ENCODE peak calls at places on chromosomes 13 and 19, in eight cellular contexts. J, L, Z, C, N, D, P and U are unnamed samples.

GRCh38 chr19:42323852-42324654 is 1.4 kb upstream of the MEGF8 start:
- DNase-seq in D (peak; percentile 42), J (peak; percentile 68), L (peak; percentile 30), P (peak; percentile 37), Z (no peak), N (no peak), C (no peak), U (no peak)

GRCh38 chr13:103547914-103548313 is 481.7 kb upstream of the SLC10A2 start:
- DNase-seq in J (no peak), L (no peak), N (no peak), C (no peak), Z (no peak), D (no peak), P (no peak), U (no peak)

GRCh38 chr19:48746738-48747575 is at the start of gene IZUMO1:
- DNase-seq in P (peak; percentile 95), L (peak; percentile 50), N (peak; percentile 97), C (peak; percentile 90), J (peak; percentile 85), D (peak; percentile 75), Z (peak; percentile 61), U (peak; percentile 14)

GRCh38 chr13:68481130-68481529 is 1251.0 kb upstream of the PCDH9 start:
- DNase-seq in J (no peak), D (no peak), C (no peak), L (no peak), N (no peak), Z (no peak), P (no peak), U (no peak)

GRCh38 chr13:42977219-42977659 is 14.8 kb downstream of the EPSTI1 start:
- DNase-seq in D (no peak), C (no peak), J (no peak), L (no peak), P (no peak), N (no peak), Z (no peak), U (no peak)

GRCh38 chr19:12364391-12365093 is 941 bp downstream of the ZNF442 start:
- DNase-seq in L (peak; percentile 4), N (peak; percentile 26), P (peak; percentile 4), D (peak; percentile 37), J (no peak), C (peak; percentile 4), Z (no peak), U (no peak)

GRCh38 chr13:24220086-24220703 is 59.7 kb downstream of the SPATA13 start:
- DNase-seq in D (no peak), Z (peak; percentile 61), L (peak; percentile 67), C (peak; percentile 88), N (peak; percentile 86), J (no peak), P (peak; percentile 88), U (peak; percentile 39)

GRCh38 chr13:74210693-74211393 is 76.6 kb upstream of the KLF12 start:
- DNase-seq in D (no peak), N (peak; percentile 93), P (peak; percentile 53), C (peak; percentile 98), L (no peak), Z (peak; percentile 68), J (no peak), U (no peak)

GRCh38 chr19:54337858-54338230 is 1.1 kb downstream of the LILRA4 start:
- DNase-seq in D (no peak), P (no peak), Z (no peak), C (no peak), N (no peak), J (no peak), L (no peak), U (no peak)

GRCh38 chr13:108425056-108425455 is 155.5 kb downstream of the TNFSF13B start:
- DNase-seq in L (no peak), C (no peak), N (no peak), D (no peak), J (no peak), P (no peak), Z (no peak), U (no peak)

GRCh38 chr13:112693831-112694497 is 4.1 kb downstream of the ATP11A start:
- DNase-seq in C (peak; percentile 90), Z (peak; percentile 25), L (no peak), J (no peak), D (peak; percentile 20), P (no peak), N (peak; percentile 52), U (no peak)

GRCh38 chr19:4328243-4328990 is 10.2 kb downstream of the STAP2 start:
- DNase-seq in Z (peak; percentile 96), L (peak; percentile 91), D (peak; percentile 100), N (peak; percentile 91), C (peak; percentile 74), J (peak; percentile 98), P (peak; percentile 95), U (peak; percentile 89)

GRCh38 chr13:42574011-42574410 is at the start of gene TNFSF11:
- DNase-seq in D (no peak), Z (no peak), J (no peak), C (no peak), N (no peak), P (no peak), L (no peak), U (no peak)

GRCh38 chr13:105363747-105364177 is 1171.7 kb downstream of the EFNB2 start:
- DNase-seq in D (no peak), L (no peak), J (no peak), C (no peak), Z (no peak), N (no peak), P (peak; percentile 96), U (no peak)

GRCh38 chr13:111177081-111177711 is 62.1 kb downstream of the ARHGEF7 start:
- DNase-seq in J (peak; percentile 77), Z (peak; percentile 46), L (peak; percentile 80), N (peak; percentile 23), D (no peak), P (peak; percentile 25), C (peak; percentile 68), U (peak; percentile 49)

GRCh38 chr19:388691-389090 is 20.3 kb downstream of the C2CD4C start:
- DNase-seq in P (no peak), C (no peak), D (no peak), Z (no peak), J (no peak), N (no peak), L (no peak), U (no peak)

GRCh38 chr13:33509642-33510229 is 224.2 kb upstream of the STARD13 start:
- DNase-seq in L (no peak), J (peak; percentile 33), D (no peak), P (no peak), C (no peak), Z (peak; percentile 41), N (peak; percentile 43), U (no peak)

GRCh38 chr13:48000559-48001126 is 430 bp downstream of the SUCLA2 start:
- DNase-seq in P (no peak), C (peak; percentile 2), J (no peak), Z (peak; percentile 27), L (no peak), D (no peak), N (no peak), U (no peak)

GRCh38 chr19:50384685-50385535 is 763 bp downstream of the POLD1 start:
- DNase-seq in N (peak; percentile 22), C (peak; percentile 16), P (no peak), J (no peak), L (no peak), D (peak; percentile 19), Z (no peak), U (no peak)

GRCh38 chr19:47035495-47036232 is 12.8 kb downstream of the TMEM160 start:
- DNase-seq in J (peak; percentile 92), P (peak; percentile 92), Z (peak; percentile 93), D (peak; percentile 94), N (peak; percentile 76), L (peak; percentile 98), C (peak; percentile 73), U (peak; percentile 92)
- H3K36me3 ChIP-seq in J (no peaks in the 10 kb centered on the region), P (no peaks in the 10 kb centered on the region), Z (no peaks in the 10 kb centered on the region), D (no peaks in the 10 kb centered on the region), N (peaks cover 11% of the 10 kb centered on the region), L (no peaks in the 10 kb centered on the region), C (no peaks in the 10 kb centered on the region), U (no peaks in the 10 kb centered on the region)

DNA sequence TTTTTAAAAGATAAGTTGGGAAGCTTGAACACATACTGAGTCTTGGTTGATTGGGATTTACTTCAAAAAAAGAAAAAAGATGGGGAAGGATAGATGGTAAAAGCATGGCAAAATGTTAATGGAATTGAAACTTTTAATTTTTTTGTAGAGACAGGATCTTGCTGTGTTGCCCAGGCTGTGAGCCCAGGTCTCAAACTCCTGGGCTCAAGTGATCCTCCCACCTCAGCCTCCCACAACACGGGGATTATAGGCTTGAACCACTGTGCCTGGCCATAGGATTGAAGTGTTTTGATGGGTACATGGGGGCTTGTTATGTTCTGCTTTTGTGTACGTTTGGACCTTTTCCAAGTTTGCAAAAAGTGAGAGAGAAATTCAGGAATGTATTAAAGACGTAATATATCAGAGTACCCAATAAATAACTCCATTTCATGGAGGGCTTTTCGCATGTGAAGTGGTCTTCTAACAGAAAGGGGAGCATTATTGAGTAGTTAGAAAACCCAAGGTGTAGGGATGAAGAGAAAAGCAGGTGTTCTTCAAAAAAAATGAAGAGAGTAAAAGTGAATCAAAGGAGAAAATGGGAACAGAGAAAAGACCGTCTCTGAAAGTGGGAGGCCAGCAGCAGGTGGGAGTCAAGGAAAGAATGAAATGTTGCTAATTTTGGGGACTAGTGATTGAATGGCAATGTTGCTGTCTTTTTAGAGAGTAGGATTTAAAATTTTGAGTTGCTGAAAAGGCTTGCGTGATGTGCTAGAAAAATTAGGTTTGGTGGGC is 55.2 kb downstream of the GARRE1 start:
- DNase-seq in L (no peak), P (no peak), J (no peak), Z (no peak), D (no peak), N (no peak), C (no peak), U (no peak)
- H3K27ac ChIP-seq in L (peak overlapping the region; percentile 50), P (peak overlapping the region; percentile 59), J (no peak overlapping the region), Z (no peak overlapping the region), D (no peak overlapping the region), N (no peak overlapping the region), C (no peak overlapping the region), U (no peak overlapping the region)

DNA sequence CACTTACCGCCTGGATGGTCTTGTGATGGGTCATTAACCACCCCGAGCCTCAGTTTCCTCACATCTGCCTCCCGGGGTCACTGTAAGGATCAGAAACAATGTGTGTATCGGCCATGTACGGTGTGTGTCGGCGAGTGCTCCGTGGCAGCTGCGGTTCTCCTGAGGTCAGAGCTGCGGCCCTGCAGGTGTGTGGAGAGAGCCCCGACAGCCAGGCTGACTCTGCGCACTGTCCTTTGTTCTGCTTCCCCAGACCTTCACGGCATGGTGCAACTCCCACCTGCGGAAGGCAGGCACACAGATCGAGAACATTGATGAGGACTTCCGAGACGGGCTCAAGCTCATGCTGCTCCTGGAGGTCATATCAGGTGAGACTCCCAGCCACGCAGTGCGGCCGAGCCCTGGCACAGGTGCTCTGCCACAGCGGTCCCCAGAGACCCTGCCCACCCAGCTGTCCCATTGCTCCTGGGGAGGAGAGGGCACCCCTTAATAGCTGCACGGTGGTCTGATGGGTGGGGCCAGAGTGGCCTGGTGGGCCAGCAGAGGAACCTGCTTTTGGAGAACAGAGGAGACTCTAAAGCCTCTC is 43.8 kb downstream of the CAPN12 start:
- DNase-seq in N (no peak), C (no peak), P (no peak), Z (no peak), L (no peak), J (no peak), D (no peak), U (no peak)
- H3K36me3 ChIP-seq in N (peaks cover 95% of the 10 kb centered on the region), C (peaks cover 65% of the 10 kb centered on the region), P (peaks cover 24% of the 10 kb centered on the region), Z (peaks cover 73% of the 10 kb centered on the region), L (peaks cover 46% of the 10 kb centered on the region), J (peaks cover 40% of the 10 kb centered on the region), D (no peaks in the 10 kb centered on the region), U (peaks cover 17% of the 10 kb centered on the region)

DNA sequence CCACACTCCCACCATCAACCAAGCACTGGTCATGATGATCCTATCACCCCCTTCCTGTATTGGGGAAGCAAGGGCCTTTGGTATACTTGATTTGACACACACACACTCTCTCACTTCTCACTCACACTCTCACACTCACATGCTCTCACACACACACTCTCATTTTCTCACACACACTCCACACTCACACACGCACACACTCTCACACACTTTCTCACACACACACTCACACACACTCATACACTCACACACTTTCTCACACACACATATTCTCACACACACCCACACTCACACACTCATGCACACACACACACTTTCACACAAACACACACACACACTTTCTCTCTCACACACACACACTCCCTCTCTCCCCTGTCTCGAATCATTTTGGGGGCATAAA is 8.6 kb downstream of the RGCC start:
- DNase-seq in P (no peak), L (peak; percentile 29), D (no peak), Z (no peak), N (no peak), C (no peak), J (no peak), U (peak; percentile 37)
- H3K27ac ChIP-seq in P (no peak overlapping the region), L (peak overlapping the region; percentile 88), D (no peak overlapping the region), Z (no peak overlapping the region), N (no peak overlapping the region), C (peak overlapping the region; percentile 4), J (peak overlapping the region; percentile 8), U (peak overlapping the region; percentile 91)